ENCODE peak calls at places on chromosome 1, in four cellular contexts. J is Calu3, D is heart left ventricle, H is hepatocyte. B is an unnamed sample.

GRCh38 chr1:5620997-5621396 is 371.2 kb downstream of the NPHP4 start:
- DNase-seq in H (peak; percentile 77), J (no peak), D (no peak), B (no peak)

GRCh38 chr1:79792212-79792575 is 785.7 kb upstream of the ADGRL4 start:
- DNase-seq in J (no peak), D (no peak), H (peak; percentile 18), B (peak; percentile 57)

GRCh38 chr1:235325139-235325538 is 2.8 kb downstream of the ARID4B start:
- DNase-seq in J (no peak), D (no peak), H (no peak), B (no peak)

GRCh38 chr1:66374561-66375111 is 159.3 kb upstream of the SGIP1 start:
- DNase-seq in J (no peak), D (no peak), H (no peak), B (peak; percentile 85)

GRCh38 chr1:185156321-185156853 is 366 bp downstream of the TRMT1L start:
- DNase-seq in H (no peak), D (no peak), J (no peak), B (no peak)

GRCh38 chr1:162822391-162823200 is 32.1 kb downstream of the HSD17B7 start:
- DNase-seq in D (peak; percentile 46), J (peak; percentile 51), H (peak; percentile 32), B (no peak)

GRCh38 chr1:4367230-4367629 is 287.2 kb upstream of the AJAP1 start:
- DNase-seq in D (no peak), J (no peak), H (no peak), B (no peak)

GRCh38 chr1:159187647-159188374 is 16.4 kb downstream of the CADM3 start:
- DNase-seq in J (no peak), D (no peak), H (no peak), B (no peak)

GRCh38 chr1:26327956-26328362 is 10.2 kb downstream of the CD52 start:
- DNase-seq in D (no peak), J (no peak), H (no peak), B (no peak)

GRCh38 chr1:42981406-42981805 is 22.7 kb upstream of the SLC2A1 start:
- DNase-seq in H (no peak), D (no peak), J (no peak), B (no peak)

GRCh38 chr1:13699936-13700520 is at the start of gene PRDM2:
- DNase-seq in H (peak; percentile 78), D (peak; percentile 84), J (peak; percentile 42), B (no peak)

GRCh38 chr1:246695136-246695535 is 29.1 kb upstream of the SCCPDH start:
- DNase-seq in D (no peak), J (no peak), H (no peak), B (peak; percentile 68)

GRCh38 chr1:218273757-218274505 is 11.2 kb upstream of the RRP15 start:
- DNase-seq in H (no peak), J (no peak), D (no peak), B (no peak)

GRCh38 chr1:238485062-238485905 is 594.6 kb upstream of the ZP4 start:
- DNase-seq in H (peak; percentile 69), J (peak; percentile 56), D (no peak), B (no peak)

GRCh38 chr1:69568435-69569280 is 936 bp downstream of the LRRC7 start:
- DNase-seq in H (no peak), J (no peak), D (no peak), B (peak; percentile 9)

GRCh38 chr1:32736812-32737791 is 34.5 kb upstream of the SYNC start:
- DNase-seq in H (peak; percentile 82), J (no peak), D (no peak), B (no peak)

GRCh38 chr1:86356247-86356646 is 39.9 kb downstream of the ODF2L start:
- DNase-seq in D (no peak), J (no peak), H (no peak), B (no peak)
- TF ChIP-seq CTCF in D (no peak), J (no peak), H (peak; percentile 44), B (peak; percentile 4)

GRCh38 chr1:58460469-58460868 is 86.1 kb downstream of the OMA1 start:
- DNase-seq in D (no peak), H (peak; percentile 37), J (no peak), B (peak; percentile 48)

GRCh38 chr1:58454343-58454742 is 92.2 kb downstream of the OMA1 start:
- DNase-seq in H (no peak), J (no peak), D (no peak), B (no peak)

GRCh38 chr1:58454807-58455206 is 91.7 kb downstream of the OMA1 start:
- DNase-seq in H (no peak), D (no peak), J (no peak), B (no peak)

GRCh38 chr1:58457023-58457635 is 89.4 kb downstream of the OMA1 start:
- DNase-seq in J (peak; percentile 54), H (no peak), D (no peak), B (no peak)

GRCh38 chr1:58456470-58456869 is 90.1 kb downstream of the OMA1 start:
- DNase-seq in D (no peak), H (no peak), J (no peak), B (peak; percentile 40)
- TF ChIP-seq CTCF in D (no peak), H (no peak), J (no peak), B (no peak)

GRCh38 chr1:47508900-47509488 is 71.2 kb downstream of the FOXD2 start:
- DNase-seq in D (no peak), H (peak; percentile 41), J (no peak), B (peak; percentile 19)
- TF ChIP-seq CTCF in D (no peak), H (no peak), J (no peak), B (no peak)

DNA sequence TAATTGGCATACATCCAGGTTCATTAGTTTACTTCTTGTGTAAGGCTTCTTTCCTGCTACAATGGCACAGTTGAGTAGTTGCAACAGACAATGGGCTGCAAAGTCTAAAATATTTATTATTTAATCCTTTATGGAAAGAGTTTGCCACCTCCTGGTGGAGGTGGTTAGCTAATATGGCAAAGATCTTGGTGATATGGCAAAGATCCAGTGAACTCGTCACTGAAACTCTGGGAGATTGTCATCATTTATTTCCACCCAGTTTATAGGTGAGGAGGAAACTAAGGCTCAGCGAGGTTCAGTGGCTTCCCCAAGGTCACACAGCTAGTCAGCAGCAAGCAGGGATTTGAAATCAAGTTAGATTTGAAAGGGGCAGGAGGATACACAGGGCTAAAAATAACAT is 16.1 kb upstream of the IFFO2 start:
- DNase-seq in J (peak; percentile 28), H (no peak), D (no peak), B (no peak)
- TF ChIP-seq CTCF in J (no peak), H (no peak), D (peak; percentile 43), B (peak; percentile 28)

DNA sequence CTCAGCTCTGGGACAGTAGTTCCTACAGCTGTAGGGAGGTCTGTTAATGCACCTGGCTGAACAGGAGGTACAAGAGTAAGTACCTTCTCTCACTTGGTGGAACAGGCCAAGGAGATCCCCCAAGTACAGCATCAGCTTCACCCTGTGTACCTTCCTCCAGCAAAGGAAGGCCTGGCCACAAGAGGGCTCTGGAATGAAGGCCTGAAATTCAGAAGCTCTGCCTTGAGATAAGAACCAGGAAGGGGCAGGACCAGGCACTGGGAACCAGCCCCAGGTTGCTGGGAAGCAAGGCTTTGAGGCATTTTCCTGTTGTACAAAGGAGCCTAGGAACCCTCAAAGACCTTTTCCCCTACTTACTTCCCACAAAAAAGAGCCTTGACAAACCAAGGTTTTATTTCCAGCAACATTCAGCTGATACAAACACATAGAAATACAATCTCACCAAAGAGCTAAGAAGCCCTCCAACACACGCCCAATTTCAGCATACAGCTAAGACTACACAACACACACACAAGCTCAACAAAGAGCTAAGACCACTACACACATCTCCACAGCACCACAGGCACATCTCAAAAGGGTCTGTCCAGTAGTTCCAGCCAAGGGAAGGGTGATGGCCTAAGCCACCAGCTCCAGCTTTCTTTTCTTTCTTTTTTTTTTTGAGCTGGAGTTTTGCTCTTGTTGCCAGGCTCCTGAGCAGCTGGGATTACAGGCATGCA is 23.5 kb downstream of the F11R start:
- DNase-seq in H (peak; percentile 83), J (peak; percentile 80), D (peak; percentile 70), B (peak; percentile 67)
- TF ChIP-seq CTCF in H (peak; percentile 65), J (peak; percentile 68), D (peak; percentile 58), B (peak; percentile 75)

GRCh38 chr1:195899762-195900352 is 708.4 kb downstream of the KCNT2 start:
- DNase-seq in J (no peak), D (no peak), H (no peak), B (peak; percentile 56)

GRCh38 chr1:195898924-195899323 is 709.3 kb downstream of the KCNT2 start:
- DNase-seq in H (no peak), J (no peak), D (no peak), B (no peak)

GRCh38 chr1:195908121-195908520 is 700.1 kb downstream of the KCNT2 start:
- DNase-seq in J (no peak), H (no peak), D (no peak), B (peak; percentile 23)

GRCh38 chr1:195903203-195903602 is 705.0 kb downstream of the KCNT2 start:
- DNase-seq in D (no peak), J (no peak), H (no peak), B (no peak)

GRCh38 chr1:195902779-195903178 is 705.5 kb downstream of the KCNT2 start:
- DNase-seq in J (no peak), D (no peak), H (no peak), B (no peak)
- TF ChIP-seq CTCF in J (no peak), D (no peak), H (no peak), B (no peak)

GRCh38 chr1:31670583-31670944 is 25.9 kb upstream of the PEF1 start:
- DNase-seq in D (peak; percentile 46), H (no peak), J (no peak), B (no peak)
- TF ChIP-seq CTCF in D (no peak), H (no peak), J (no peak), B (no peak)

B was measured in foreskin fibroblast.